ENCODE peak calls at places on chromosomes 2 and 18, in seven cellular contexts. One of them, this sample, is unnamed.

GRCh38 chr2:60350791-60351190 is 202.7 kb downstream of the BCL11A start:
- DNase-seq in transverse colon: no peak
- DNase-seq in A673: no peak
- DNase-seq in A549: no peak
- DNase-seq in GM23338: no peak
- DNase-seq in cardiac muscle cell: no peak
- DNase-seq in GM12865: peak; percentile 57
- DNase-seq in this sample: no peak

GRCh38 chr2:100126172-100126571 is 16.2 kb downstream of the AFF3 start:
- DNase-seq in GM23338: no peak
- DNase-seq in GM12865: no peak
- DNase-seq in A549: no peak
- DNase-seq in cardiac muscle cell: no peak
- DNase-seq in A673: no peak
- DNase-seq in transverse colon: no peak
- DNase-seq in this sample: no peak

GRCh38 chr2:233409286-233409991 is 55.1 kb downstream of the DGKD start:
- DNase-seq in cardiac muscle cell: peak; percentile 58
- DNase-seq in GM12865: no peak
- DNase-seq in transverse colon: peak; percentile 72
- DNase-seq in A673: peak; percentile 66
- DNase-seq in GM23338: no peak
- DNase-seq in A549: no peak
- DNase-seq in this sample: no peak

GRCh38 chr2:10079192-10079930 is 850 bp downstream of the CYS1 start:
- DNase-seq in GM23338: peak; percentile 67
- DNase-seq in GM12865: no peak
- DNase-seq in A673: peak; percentile 70
- DNase-seq in A549: peak; percentile 58
- DNase-seq in cardiac muscle cell: peak; percentile 81
- DNase-seq in transverse colon: no peak
- DNase-seq in this sample: no peak

GRCh38 chr2:20443276-20443920 is 3.5 kb upstream of the RHOB start:
- DNase-seq in A673: peak; percentile 64
- DNase-seq in A549: no peak
- DNase-seq in GM12865: peak; percentile 57
- DNase-seq in transverse colon: peak; percentile 56
- DNase-seq in GM23338: peak; percentile 67
- DNase-seq in cardiac muscle cell: peak; percentile 70
- DNase-seq in this sample: peak; percentile 93

GRCh38 chr2:185145316-185146121 is 547.2 kb downstream of the ZNF804A start:
- DNase-seq in GM23338: no peak
- DNase-seq in A549: no peak
- DNase-seq in transverse colon: no peak
- DNase-seq in A673: no peak
- DNase-seq in cardiac muscle cell: no peak
- DNase-seq in GM12865: no peak
- DNase-seq in this sample: no peak

GRCh38 chr2:9300214-9300613 is 93.6 kb downstream of the ASAP2 start:
- DNase-seq in cardiac muscle cell: no peak
- DNase-seq in A549: no peak
- DNase-seq in A673: no peak
- DNase-seq in transverse colon: no peak
- DNase-seq in GM23338: no peak
- DNase-seq in GM12865: no peak
- DNase-seq in this sample: no peak

GRCh38 chr2:121099329-121100318 is 185.4 kb downstream of the TFCP2L1 start:
- DNase-seq in transverse colon: peak; percentile 45
- DNase-seq in GM23338: peak; percentile 68
- DNase-seq in A549: peak; percentile 60
- DNase-seq in A673: no peak
- DNase-seq in GM12865: no peak
- DNase-seq in cardiac muscle cell: no peak
- DNase-seq in this sample: no peak

GRCh38 chr2:20557226-20557625 is 93.7 kb downstream of the HS1BP3 start:
- DNase-seq in GM12865: no peak
- DNase-seq in A549: no peak
- DNase-seq in A673: no peak
- DNase-seq in cardiac muscle cell: no peak
- DNase-seq in GM23338: no peak
- DNase-seq in transverse colon: no peak
- DNase-seq in this sample: no peak

GRCh38 chr18:24011095-24011917 is 3.2 kb upstream of the TTC39C start:
- DNase-seq in cardiac muscle cell: no peak
- DNase-seq in GM23338: no peak
- DNase-seq in A549: no peak
- DNase-seq in GM12865: no peak
- DNase-seq in transverse colon: no peak
- DNase-seq in A673: no peak
- DNase-seq in this sample: no peak

GRCh38 chr2:223113161-223113560 is 61.2 kb downstream of the KCNE4 start:
- DNase-seq in GM12865: no peak
- DNase-seq in A673: peak; percentile 93
- DNase-seq in GM23338: no peak
- DNase-seq in cardiac muscle cell: no peak
- DNase-seq in A549: no peak
- DNase-seq in transverse colon: no peak
- DNase-seq in this sample: no peak

GRCh38 chr2:74205586-74205985 is 7.2 kb downstream of the MTHFD2 start:
- DNase-seq in transverse colon: peak; percentile 80
- DNase-seq in A549: no peak
- DNase-seq in GM12865: peak; percentile 61
- DNase-seq in cardiac muscle cell: no peak
- DNase-seq in GM23338: no peak
- DNase-seq in A673: no peak
- DNase-seq in this sample: no peak

GRCh38 chr18:72542993-72543361 is 1.2 kb downstream of the CBLN2 start:
- DNase-seq in cardiac muscle cell: no peak
- DNase-seq in GM23338: peak; percentile 13
- DNase-seq in transverse colon: no peak
- DNase-seq in A673: peak; percentile 30
- DNase-seq in A549: no peak
- DNase-seq in GM12865: no peak
- DNase-seq in this sample: no peak

GRCh38 chr18:60377778-60378469 is 5.3 kb upstream of the MC4R start:
- DNase-seq in A673: no peak
- DNase-seq in GM23338: no peak
- DNase-seq in cardiac muscle cell: no peak
- DNase-seq in transverse colon: no peak
- DNase-seq in A549: no peak
- DNase-seq in GM12865: no peak
- DNase-seq in this sample: no peak

GRCh38 chr2:205692095-205692494 is 9.8 kb downstream of the NRP2 start:
- DNase-seq in A673: no peak
- DNase-seq in transverse colon: no peak
- DNase-seq in A549: no peak
- DNase-seq in cardiac muscle cell: peak; percentile 73
- DNase-seq in GM23338: no peak
- DNase-seq in GM12865: no peak
- DNase-seq in this sample: no peak

GRCh38 chr2:174764281-174765063 is at the start of gene CHRNA1:
- DNase-seq in cardiac muscle cell: peak; percentile 40
- DNase-seq in GM23338: no peak
- DNase-seq in A549: no peak
- DNase-seq in A673: no peak
- DNase-seq in GM12865: peak; percentile 54
- DNase-seq in transverse colon: no peak
- DNase-seq in this sample: no peak

GRCh38 chr2:24490674-24491625 is at the start of gene NCOA1:
- DNase-seq in A673: peak; percentile 96
- DNase-seq in A549: peak; percentile 91
- DNase-seq in transverse colon: peak; percentile 93
- DNase-seq in GM12865: peak; percentile 94
- DNase-seq in GM23338: peak; percentile 92
- DNase-seq in cardiac muscle cell: peak; percentile 96
- DNase-seq in this sample: no peak

GRCh38 chr2:24489942-24490673 is 946 bp upstream of the NCOA1 start:
- DNase-seq in cardiac muscle cell: peak; percentile 50
- DNase-seq in GM12865: no peak
- DNase-seq in transverse colon: peak; percentile 53
- DNase-seq in A673: peak; percentile 90
- DNase-seq in A549: peak; percentile 58
- DNase-seq in GM23338: peak; percentile 55
- DNase-seq in this sample: no peak

GRCh38 chr2:24486628-24487027 is 4.4 kb upstream of the NCOA1 start:
- DNase-seq in GM23338: no peak
- DNase-seq in A673: no peak
- DNase-seq in GM12865: no peak
- DNase-seq in transverse colon: no peak
- DNase-seq in A549: no peak
- DNase-seq in cardiac muscle cell: no peak
- DNase-seq in this sample: no peak

GRCh38 chr2:24491626-24492282 is 700 bp downstream of the NCOA1 start:
- DNase-seq in GM12865: peak; percentile 60
- DNase-seq in transverse colon: peak; percentile 51
- DNase-seq in cardiac muscle cell: peak; percentile 45
- DNase-seq in A673: peak; percentile 64
- DNase-seq in GM23338: peak; percentile 77
- DNase-seq in A549: peak; percentile 52
- DNase-seq in this sample: no peak

GRCh38 chr2:24489465-24489864 is 1.6 kb upstream of the NCOA1 start:
- DNase-seq in A673: no peak
- DNase-seq in A549: no peak
- DNase-seq in transverse colon: no peak
- DNase-seq in GM23338: peak; percentile 15
- DNase-seq in cardiac muscle cell: no peak
- DNase-seq in GM12865: no peak
- DNase-seq in this sample: no peak
- H3K4me3 ChIP-seq in A673: peak overlapping the region; percentile 84
- H3K4me3 ChIP-seq in A549: no peak overlapping the region
- H3K4me3 ChIP-seq in transverse colon: no peak overlapping the region
- H3K4me3 ChIP-seq in GM23338: peak overlapping the region; percentile 86
- H3K4me3 ChIP-seq in cardiac muscle cell: no peak overlapping the region
- H3K4me3 ChIP-seq in GM12865: no peak overlapping the region
- H3K4me3 ChIP-seq in this sample: no peak overlapping the region

DNA sequence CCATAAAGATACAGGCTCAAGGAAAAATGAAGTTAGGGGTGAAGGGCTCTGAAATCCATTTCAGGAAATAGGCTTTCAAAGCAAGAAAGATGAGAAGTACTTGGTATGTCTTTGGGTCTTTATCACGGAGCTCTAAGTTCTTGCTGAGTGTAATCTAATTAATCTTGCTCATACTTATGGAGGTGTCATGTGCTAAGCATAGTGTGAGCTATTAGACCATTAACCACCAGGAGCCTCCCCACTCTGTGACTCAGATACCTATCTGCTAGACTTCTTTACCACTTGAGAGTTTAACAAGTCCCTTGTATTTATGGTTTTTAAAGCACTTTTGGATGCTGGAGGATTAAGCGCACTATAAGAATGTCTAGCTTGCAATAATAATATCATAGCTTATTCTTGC is 678.7 kb downstream of the EPHA4 start:
- DNase-seq in cardiac muscle cell: no peak
- DNase-seq in A549: no peak
- DNase-seq in transverse colon: no peak
- DNase-seq in GM23338: no peak
- DNase-seq in A673: peak; percentile 75
- DNase-seq in GM12865: no peak
- DNase-seq in this sample: no peak
- TF ChIP-seq CTCF in cardiac muscle cell: no peak
- TF ChIP-seq CTCF in A549: no peak
- TF ChIP-seq CTCF in transverse colon: no peak
- TF ChIP-seq CTCF in GM23338: no peak
- TF ChIP-seq CTCF in A673: no peak
- TF ChIP-seq CTCF in GM12865: no peak
- TF ChIP-seq CTCF in this sample: no peak

GRCh38 chr18:78925557-78926242 is 53.9 kb upstream of the SALL3 start:
- DNase-seq in cardiac muscle cell: no peak
- DNase-seq in transverse colon: no peak
- DNase-seq in GM12865: no peak
- DNase-seq in A673: no peak
- DNase-seq in A549: no peak
- DNase-seq in GM23338: no peak
- DNase-seq in this sample: no peak
- H3K4me3 ChIP-seq in cardiac muscle cell: no peak overlapping the region
- H3K4me3 ChIP-seq in transverse colon: no peak overlapping the region
- H3K4me3 ChIP-seq in GM12865: no peak overlapping the region
- H3K4me3 ChIP-seq in A673: no peak overlapping the region
- H3K4me3 ChIP-seq in A549: no peak overlapping the region
- H3K4me3 ChIP-seq in GM23338: no peak overlapping the region
- H3K4me3 ChIP-seq in this sample: no peak overlapping the region

GRCh38 chr2:16791496-16791895 is 125.9 kb upstream of the CYRIA start:
- DNase-seq in A673: no peak
- DNase-seq in cardiac muscle cell: no peak
- DNase-seq in transverse colon: no peak
- DNase-seq in GM12865: no peak
- DNase-seq in A549: no peak
- DNase-seq in GM23338: no peak
- DNase-seq in this sample: no peak
- TF ChIP-seq CTCF in A673: no peak
- TF ChIP-seq CTCF in cardiac muscle cell: no peak
- TF ChIP-seq CTCF in transverse colon: no peak
- TF ChIP-seq CTCF in GM12865: no peak
- TF ChIP-seq CTCF in A549: no peak
- TF ChIP-seq CTCF in GM23338: no peak
- TF ChIP-seq CTCF in this sample: no peak

GRCh38 chr2:132670961-132671781 is 1.2 kb upstream of the LYPD1 start:
- DNase-seq in transverse colon: no peak
- DNase-seq in GM23338: peak; percentile 77
- DNase-seq in A549: peak; percentile 16
- DNase-seq in GM12865: no peak
- DNase-seq in cardiac muscle cell: peak; percentile 79
- DNase-seq in A673: peak; percentile 36
- DNase-seq in this sample: peak; percentile 94
- H3K4me3 ChIP-seq in transverse colon: no peak overlapping the region
- H3K4me3 ChIP-seq in GM23338: peak overlapping the region; percentile 79
- H3K4me3 ChIP-seq in A549: peak overlapping the region; percentile 60
- H3K4me3 ChIP-seq in GM12865: no peak overlapping the region
- H3K4me3 ChIP-seq in cardiac muscle cell: peak overlapping the region; percentile 46
- H3K4me3 ChIP-seq in A673: peak overlapping the region; percentile 68
- H3K4me3 ChIP-seq in this sample: peak overlapping the region; percentile 69

GRCh38 chr2:1910562-1911256 is 166.4 kb upstream of the PXDN start:
- DNase-seq in A673: peak; percentile 39
- DNase-seq in cardiac muscle cell: no peak
- DNase-seq in GM23338: peak; percentile 48
- DNase-seq in A549: no peak
- DNase-seq in GM12865: no peak
- DNase-seq in transverse colon: no peak
- DNase-seq in this sample: no peak
- TF ChIP-seq CTCF in A673: peak; percentile 61
- TF ChIP-seq CTCF in cardiac muscle cell: no peak
- TF ChIP-seq CTCF in GM23338: peak; percentile 42
- TF ChIP-seq CTCF in A549: no peak
- TF ChIP-seq CTCF in GM12865: no peak
- TF ChIP-seq CTCF in transverse colon: no peak
- TF ChIP-seq CTCF in this sample: peak; percentile 35

DNA sequence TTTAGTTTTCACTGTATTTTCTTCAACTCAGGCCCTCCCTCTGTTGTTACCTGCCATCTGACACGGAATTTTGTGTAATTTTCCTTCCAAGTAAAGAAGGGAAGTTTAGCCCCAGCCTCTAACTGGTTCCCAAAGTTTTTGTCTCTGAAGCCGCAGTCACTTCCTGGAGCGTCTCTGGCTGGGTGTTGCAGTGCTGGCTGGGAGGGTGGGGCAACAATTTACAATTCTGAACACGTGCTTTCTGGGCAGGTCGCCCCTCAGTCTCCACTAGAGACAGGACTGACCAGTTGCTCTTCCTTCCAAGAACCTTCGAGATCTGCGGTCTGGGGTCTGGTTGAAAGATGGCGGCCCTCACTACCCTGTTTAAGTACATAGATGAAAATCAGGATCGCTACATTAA is 3.5 kb downstream of the CNDP2 start:
- DNase-seq in A673: no peak
- DNase-seq in GM12865: peak; percentile 86
- DNase-seq in transverse colon: peak; percentile 84
- DNase-seq in cardiac muscle cell: peak; percentile 29
- DNase-seq in A549: no peak
- DNase-seq in GM23338: no peak
- DNase-seq in this sample: no peak
- H3K4me3 ChIP-seq in A673: no peak overlapping the region
- H3K4me3 ChIP-seq in GM12865: peak overlapping the region; percentile 77
- H3K4me3 ChIP-seq in transverse colon: no peak overlapping the region
- H3K4me3 ChIP-seq in cardiac muscle cell: no peak overlapping the region
- H3K4me3 ChIP-seq in A549: no peak overlapping the region
- H3K4me3 ChIP-seq in GM23338: no peak overlapping the region
- H3K4me3 ChIP-seq in this sample: peak overlapping the region; percentile 73

This sample was measured in epithelial cell of proximal tubule.